ENCODE peak calls at places on chromosomes 13 and 19, in eight cellular contexts. I, B, K, P, L, C, U and T are unnamed samples.

GRCh38 chr13:51541037-51541436 is 43.2 kb upstream of the WDFY2 start:
- DNase-seq in I (no peak), B (no peak), K (no peak), P (no peak), L (no peak), C (no peak), U (no peak), T (no peak)

GRCh38 chr13:50299546-50300249 is 284.5 kb downstream of the KCNRG start:
- DNase-seq in I (no peak), B (no peak), K (no peak), P (no peak), L (no peak), C (no peak), U (no peak), T (peak)

GRCh38 chr13:104984296-104984818 is 1551.1 kb downstream of the EFNB2 start:
- DNase-seq in I (peak), B (no peak), K (peak), P (peak), L (no peak), C (peak), U (no peak), T (peak)

GRCh38 chr19:3606174-3606689 is 443 bp downstream of the TBXA2R start:
- DNase-seq in I (no peak), B (peak), K (no peak), P (no peak), L (no peak), C (no peak), U (no peak), T (no peak)

GRCh38 chr13:77477299-77477848 is 58.1 kb upstream of the SCEL start:
- DNase-seq in I (no peak), B (no peak), K (no peak), P (no peak), L (no peak), C (no peak), U (no peak), T (no peak)

GRCh38 chr19:1719519-1719918 is 33.8 kb upstream of the ONECUT3 start:
- DNase-seq in I (no peak), B (no peak), K (no peak), P (no peak), L (no peak), C (no peak), U (no peak), T (no peak)

GRCh38 chr13:106331116-106331515 is 204.3 kb downstream of the EFNB2 start:
- DNase-seq in I (no peak), B (no peak), K (no peak), P (no peak), L (no peak), C (no peak), U (no peak), T (no peak)

GRCh38 chr19:4352701-4353121 is 9.3 kb downstream of the MPND start:
- DNase-seq in I (peak), B (peak), K (peak), P (peak), L (no peak), C (no peak), U (peak), T (peak)

GRCh38 chr13:41060723-41061074 is 610 bp upstream of the WBP4 start:
- DNase-seq in I (no peak), B (peak), K (peak), P (peak), L (peak), C (no peak), U (peak), T (peak)

GRCh38 chr13:28719656-28720055 is 886 bp upstream of the SLC46A3 start:
- DNase-seq in I (peak), B (no peak), K (peak), P (peak), L (no peak), C (peak), U (peak), T (peak)

GRCh38 chr19:38228491-38229439 is 4.7 kb upstream of the DPF1 start:
- DNase-seq in I (no peak), B (no peak), K (no peak), P (no peak), L (no peak), C (no peak), U (no peak), T (no peak)

GRCh38 chr13:47932953-47933687 is 68.0 kb downstream of the SUCLA2 start:
- DNase-seq in I (peak), B (no peak), K (no peak), P (no peak), L (no peak), C (no peak), U (no peak), T (no peak)

GRCh38 chr13:106661236-106661635 is 93.3 kb upstream of the ARGLU1 start:
- DNase-seq in I (no peak), B (no peak), K (no peak), P (no peak), L (no peak), C (no peak), U (no peak), T (no peak)

GRCh38 chr13:113564331-113565023 is 20.1 kb upstream of the TFDP1 start:
- DNase-seq in I (no peak), B (peak), K (no peak), P (no peak), L (peak), C (no peak), U (no peak), T (no peak)

GRCh38 chr19:6632002-6632621 is 37.8 kb downstream of the TNFSF14 start:
- DNase-seq in I (peak), B (no peak), K (peak), P (peak), L (peak), C (no peak), U (peak), T (peak)

GRCh38 chr19:30387311-30388115 is 15.3 kb downstream of the ZNF536 start:
- DNase-seq in I (no peak), B (no peak), K (no peak), P (no peak), L (peak), C (no peak), U (no peak), T (no peak)

GRCh38 chr19:30691767-30692516 is 319.8 kb downstream of the ZNF536 start:
- DNase-seq in I (peak), B (no peak), K (no peak), P (peak), L (no peak), C (no peak), U (no peak), T (no peak)

GRCh38 chr13:96816261-96816660 is 178.0 kb downstream of the OXGR1 start:
- DNase-seq in I (peak), B (no peak), K (peak), P (peak), L (peak), C (peak), U (peak), T (no peak)

GRCh38 chr19:4140237-4140711 is 13.2 kb upstream of the CREB3L3 start:
- DNase-seq in I (peak), B (peak), K (peak), P (peak), L (no peak), C (no peak), U (peak), T (peak)

GRCh38 chr19:7913652-7914051 is 978 bp upstream of the TGFBR3L start:
- DNase-seq in I (no peak), B (no peak), K (no peak), P (no peak), L (no peak), C (no peak), U (no peak), T (no peak)

GRCh38 chr13:54174001-54174400 is 1145.4 kb downstream of the OLFM4 start:
- DNase-seq in I (no peak), B (no peak), K (no peak), P (no peak), L (no peak), C (no peak), U (no peak), T (no peak)

GRCh38 chr13:94534171-94534570 is 54.7 kb upstream of the DCT start:
- DNase-seq in I (peak), B (no peak), K (no peak), P (peak), L (no peak), C (no peak), U (no peak), T (peak)

GRCh38 chr13:95457294-95457693 is 95.2 kb upstream of the CLDN10 start:
- DNase-seq in I (no peak), B (no peak), K (no peak), P (no peak), L (no peak), C (no peak), U (no peak), T (no peak)

GRCh38 chr19:38362076-38362945 is 12.1 kb upstream of the PSMD8 start:
- DNase-seq in I (peak), B (peak), K (peak), P (peak), L (peak), C (no peak), U (peak), T (peak)

GRCh38 chr19:28560786-28561185 is 652.2 kb downstream of the UQCRFS1 start:
- DNase-seq in I (no peak), B (no peak), K (no peak), P (no peak), L (no peak), C (no peak), U (no peak), T (no peak)

GRCh38 chr19:3096267-3096901 is 2.2 kb downstream of the GNA11 start:
- DNase-seq in I (no peak), B (no peak), K (no peak), P (no peak), L (no peak), C (no peak), U (no peak), T (no peak)

GRCh38 chr19:33235996-33236350 is 10.3 kb upstream of the SLC7A10 start:
- DNase-seq in I (no peak), B (no peak), K (no peak), P (no peak), L (no peak), C (no peak), U (no peak), T (no peak)

GRCh38 chr13:30796132-30796832 is 60.9 kb downstream of the ALOX5AP start:
- DNase-seq in I (peak), B (no peak), K (peak), P (peak), L (no peak), C (no peak), U (peak), T (peak)

GRCh38 chr19:48480476-48481190 is 11.5 kb downstream of the CYTH2 start:
- DNase-seq in I (peak), B (no peak), K (peak), P (peak), L (peak), C (no peak), U (peak), T (peak)

GRCh38 chr13:58630794-58631193 is 999.2 kb downstream of the PCDH17 start:
- DNase-seq in I (no peak), B (no peak), K (no peak), P (no peak), L (no peak), C (peak), U (no peak), T (no peak)

GRCh38 chr13:102195566-102196462 is 206.0 kb downstream of the FGF14 start:
- DNase-seq in I (peak), B (no peak), K (peak), P (peak), L (no peak), C (no peak), U (no peak), T (peak)

GRCh38 chr13:63586467-63586866 is 2170.8 kb upstream of the PCDH20 start:
- DNase-seq in I (no peak), B (no peak), K (no peak), P (no peak), L (no peak), C (no peak), U (no peak), T (no peak)

GRCh38 chr19:22545751-22546150 is 88.4 kb upstream of the ZNF492 start:
- DNase-seq in I (no peak), B (no peak), K (peak), P (peak), L (peak), C (no peak), U (no peak), T (no peak)

GRCh38 chr13:29573190-29573589 is 22.3 kb downstream of the SLC7A1 start:
- DNase-seq in I (peak), B (no peak), K (peak), P (peak), L (no peak), C (peak), U (peak), T (no peak)

GRCh38 chr19:3868770-3869456 is at the start of gene ZFR2:
- DNase-seq in I (no peak), B (no peak), K (no peak), P (no peak), L (no peak), C (no peak), U (no peak), T (no peak)

GRCh38 chr13:42239644-42240043 is 32.3 kb upstream of the AKAP11 start:
- DNase-seq in I (no peak), B (no peak), K (peak), P (peak), L (no peak), C (no peak), U (peak), T (peak)

DNA sequence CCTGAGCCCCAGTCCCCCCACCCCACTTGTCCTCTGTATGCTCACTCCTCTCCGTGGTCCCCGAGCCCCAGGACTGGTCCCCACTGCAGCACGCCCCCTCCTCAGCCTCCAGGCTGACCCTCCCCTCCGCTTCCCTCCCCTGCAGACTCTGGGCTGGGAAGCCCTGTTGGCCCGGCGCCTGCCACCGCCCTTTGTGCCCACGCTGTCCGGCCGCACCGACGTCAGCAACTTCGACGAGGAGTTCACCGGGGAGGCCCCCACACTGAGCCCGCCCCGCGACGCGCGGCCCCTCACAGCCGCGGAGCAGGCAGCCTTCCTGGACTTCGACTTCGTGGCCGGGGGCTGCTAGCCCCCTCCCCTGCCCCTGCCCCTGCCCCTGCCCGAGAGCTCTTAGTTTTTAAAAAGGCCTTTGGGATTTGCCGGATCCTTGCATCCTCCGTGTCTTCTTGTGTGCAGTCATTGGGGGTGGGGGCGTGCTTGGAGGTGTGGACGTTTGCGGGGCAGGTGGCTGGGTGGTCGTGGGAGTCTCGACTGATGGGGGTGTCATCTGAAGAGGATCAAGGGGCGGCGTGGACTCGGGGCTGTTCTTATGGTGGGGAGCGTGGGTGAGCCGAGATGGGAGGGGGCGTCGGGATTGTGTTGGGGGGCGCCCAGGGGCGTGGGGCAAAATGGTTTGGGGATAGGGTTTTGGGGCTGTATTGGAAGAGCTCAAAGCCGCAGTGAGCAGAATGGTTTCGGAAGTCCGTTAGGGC is 3.5 kb downstream of the PTGER1 start:
- DNase-seq in I (no peak), B (no peak), K (no peak), P (no peak), L (no peak), C (no peak), U (no peak), T (no peak)
- H3K4me3 ChIP-seq in I (no peak), B (no peak), K (no peak), P (no peak), L (no peak), C (no peak), U (no peak), T (no peak)

DNA sequence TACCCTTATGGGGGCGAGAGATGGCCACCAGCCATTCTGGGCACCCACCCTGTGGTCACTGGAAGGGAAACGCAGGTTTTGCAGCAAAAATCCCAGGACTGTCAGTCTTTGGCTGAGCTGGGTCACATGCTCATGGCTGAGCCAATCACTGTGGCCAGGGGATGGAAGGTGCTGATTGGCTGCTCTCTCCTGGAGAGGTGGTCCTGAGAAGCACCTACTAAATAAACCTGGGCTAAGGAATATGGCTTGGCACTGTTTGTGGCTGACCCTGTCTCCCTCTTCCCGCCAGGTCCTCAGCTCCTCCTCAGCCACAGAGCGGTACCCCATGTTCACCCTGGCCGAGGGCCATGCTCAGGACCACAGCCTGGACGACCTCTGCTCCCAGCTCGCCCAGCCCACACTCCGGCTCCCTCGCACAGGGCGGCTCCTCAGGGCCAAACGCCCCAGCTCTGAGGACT is 8.9 kb downstream of the ATG4D start:
- DNase-seq in I (peak), B (no peak), K (peak), P (peak), L (no peak), C (no peak), U (no peak), T (no peak)
- H3K4me3 ChIP-seq in I (no peak), B (no peak), K (no peak), P (no peak), L (no peak), C (no peak), U (no peak), T (no peak)

GRCh38 chr19:36665832-36666231 is 805 bp downstream of the ZNF461 start:
- DNase-seq in I (no peak), B (no peak), K (no peak), P (no peak), L (no peak), C (no peak), U (no peak), T (no peak)
- H3K4me3 ChIP-seq in I (peak), B (peak), K (peak), P (peak), L (peak), C (peak), U (peak), T (peak)

GRCh38 chr13:24716011-24716410 is 35.8 kb downstream of the ATP12A start:
- DNase-seq in I (no peak), B (no peak), K (no peak), P (no peak), L (no peak), C (no peak), U (no peak), T (no peak)
- H3K4me3 ChIP-seq in I (no peak), B (no peak), K (no peak), P (no peak), L (no peak), C (no peak), U (no peak), T (no peak)

GRCh38 chr13:72760189-72760588 is 21.5 kb downstream of the DIS3 start:
- DNase-seq in I (no peak), B (no peak), K (no peak), P (no peak), L (no peak), C (no peak), U (no peak), T (no peak)

GRCh38 chr13:72757792-72758535 is 23.7 kb downstream of the DIS3 start:
- DNase-seq in I (no peak), B (no peak), K (no peak), P (no peak), L (no peak), C (no peak), U (no peak), T (no peak)

GRCh38 chr13:72763411-72763810 is 18.3 kb downstream of the DIS3 start:
- DNase-seq in I (no peak), B (no peak), K (peak), P (no peak), L (no peak), C (no peak), U (peak), T (no peak)
- H3K4me3 ChIP-seq in I (no peak), B (no peak), K (no peak), P (no peak), L (no peak), C (no peak), U (no peak), T (no peak)

GRCh38 chr19:57058871-57059270 is 60.9 kb upstream of the USP29 start:
- DNase-seq in I (no peak), B (no peak), K (no peak), P (no peak), L (no peak), C (no peak), U (no peak), T (no peak)

GRCh38 chr19:57052102-57052501 is 67.7 kb upstream of the USP29 start:
- DNase-seq in I (no peak), B (no peak), K (no peak), P (no peak), L (no peak), C (no peak), U (no peak), T (no peak)

GRCh38 chr19:57053401-57053800 is 66.4 kb upstream of the USP29 start:
- DNase-seq in I (no peak), B (no peak), K (no peak), P (no peak), L (no peak), C (no peak), U (no peak), T (no peak)

GRCh38 chr19:57055956-57056355 is 63.8 kb upstream of the USP29 start:
- DNase-seq in I (no peak), B (no peak), K (no peak), P (no peak), L (no peak), C (no peak), U (no peak), T (no peak)

GRCh38 chr19:57056972-57057371 is 62.8 kb upstream of the USP29 start:
- DNase-seq in I (peak), B (no peak), K (peak), P (peak), L (no peak), C (peak), U (no peak), T (no peak)
- H3K4me3 ChIP-seq in I (no peak), B (no peak), K (no peak), P (no peak), L (no peak), C (no peak), U (no peak), T (no peak)

GRCh38 chr19:42196011-42197001 is 21.2 kb downstream of the DEDD2 start:
- DNase-seq in I (no peak), B (no peak), K (no peak), P (no peak), L (no peak), C (no peak), U (no peak), T (no peak)

GRCh38 chr19:42193294-42193693 is 24.2 kb downstream of the DEDD2 start:
- DNase-seq in I (no peak), B (no peak), K (no peak), P (no peak), L (no peak), C (no peak), U (no peak), T (no peak)

GRCh38 chr19:42197375-42197817 is 20.1 kb downstream of the DEDD2 start:
- DNase-seq in I (no peak), B (peak), K (no peak), P (peak), L (no peak), C (no peak), U (no peak), T (no peak)

GRCh38 chr19:42191855-42192254 is 25.6 kb downstream of the DEDD2 start:
- DNase-seq in I (peak), B (no peak), K (peak), P (peak), L (no peak), C (peak), U (peak), T (peak)

DNA sequence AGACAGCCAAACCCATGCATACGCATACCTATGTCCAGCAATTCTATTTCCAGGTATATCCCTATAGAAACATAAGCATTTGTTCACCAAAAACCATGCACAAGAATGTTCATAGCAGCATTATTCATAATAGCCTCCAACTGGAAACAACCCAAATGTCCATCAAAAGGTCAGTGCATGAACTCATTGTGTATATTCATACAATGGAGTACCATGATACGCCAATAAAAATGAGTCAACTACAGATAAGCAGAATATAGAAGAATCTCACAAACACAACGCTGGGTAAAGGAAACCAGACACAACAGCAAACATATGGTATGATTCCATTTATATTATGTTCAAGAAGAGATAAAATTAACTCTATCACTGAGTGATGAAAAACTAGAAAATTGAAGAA is 23.8 kb downstream of the DEDD2 start:
- DNase-seq in I (peak), B (no peak), K (peak), P (peak), L (no peak), C (no peak), U (no peak), T (no peak)
- H3K4me3 ChIP-seq in I (no peak), B (no peak), K (no peak), P (no peak), L (no peak), C (no peak), U (no peak), T (no peak)

GRCh38 chr19:12450817-12451216 is 10.0 kb upstream of the ZNF443 start:
- DNase-seq in I (no peak), B (no peak), K (no peak), P (no peak), L (no peak), C (no peak), U (no peak), T (no peak)
- H3K4me3 ChIP-seq in I (no peak), B (no peak), K (no peak), P (no peak), L (no peak), C (no peak), U (no peak), T (no peak)

GRCh38 chr13:21671793-21672680 is 1.2 kb downstream of the FGF9 start:
- DNase-seq in I (no peak), B (no peak), K (no peak), P (no peak), L (no peak), C (no peak), U (no peak), T (no peak)
- H3K4me3 ChIP-seq in I (no peak), B (peak), K (no peak), P (no peak), L (peak), C (no peak), U (peak), T (no peak)